ENCODE peak calls at places on chromosomes 4 and X, in nine cellular contexts. P is NCI-H82; Y is ureter; K is GDM1; W is naive thymus-derived CD8-positive, alpha-beta T cell; G is EH; N is AG09309; L is mesendoderm; V is activated CD4-positive, CD25-positive, alpha-beta regulatory T cell treated with anti-CD3 and anti-CD28 coated beads, Interleukin-2, amount 50 U/mL, for 72 hours. C is an unnamed sample.

GRCh38 chrX:129361566-129361965 is 161.7 kb downstream of the SMARCA1 start:
- DNase-seq in P (no peak), Y (no peak), K (no peak), W (no peak), G (no peak), N (no peak), L (no peak), V (no peak), C (no peak)

GRCh38 chr4:188008377-188008776 is 12.8 kb downstream of the ZFP42 start:
- DNase-seq in P (peak), Y (no peak), K (no peak), W (no peak), G (peak), N (peak), L (no peak), V (no peak), C (no peak)

GRCh38 chr4:184252136-184253071 is 34.7 kb upstream of the ENPP6 start:
- DNase-seq in P (peak), Y (no peak), K (no peak), W (no peak), G (no peak), N (no peak), L (no peak), V (no peak), C (no peak)

GRCh38 chr4:75892508-75892907 is 9.7 kb downstream of the PPEF2 start:
- DNase-seq in P (peak), Y (no peak), K (no peak), W (no peak), G (no peak), N (no peak), L (peak), V (no peak), C (no peak)

GRCh38 chr4:118683513-118683912 is 1.7 kb upstream of the METTL14 start:
- DNase-seq in P (peak), Y (no peak), K (no peak), W (no peak), G (peak), N (no peak), L (peak), V (no peak), C (no peak)

GRCh38 chr4:41339812-41340809 is 83.4 kb downstream of the UCHL1 start:
- DNase-seq in P (peak), Y (no peak), K (no peak), W (no peak), G (peak), N (peak), L (peak), V (no peak), C (no peak)

GRCh38 chr4:27666943-27667342 is 806.3 kb downstream of the STIM2 start:
- DNase-seq in P (peak), Y (no peak), K (no peak), W (no peak), G (peak), N (no peak), L (peak), V (no peak), C (no peak)

GRCh38 chrX:84188320-84188834 is 378 bp upstream of the RPS6KA6 start:
- DNase-seq in P (peak), Y (peak), K (no peak), W (peak), G (peak), N (no peak), L (peak), V (no peak), C (peak)